ENCODE peak calls at places on chromosomes 11 and 22, in nine cellular contexts. One of them, this sample, is unnamed. For H3K27me3 and H3K9me3, the result is how much of the 10 kb centered on the place peaks cover.

GRCh38 chr11:28702450-28702790 is 594.2 kb downstream of the METTL15 start:
- DNase-seq in MM.1S: no peak
- DNase-seq in lower lobe of right lung: no peak
- DNase-seq in colonic mucosa: no peak
- DNase-seq in pancreas: no peak
- DNase-seq in Caco-2: no peak
- DNase-seq in cardiac muscle cell: no peak
- DNase-seq in WERI-Rb-1: no peak
- DNase-seq in heart right ventricle: no peak
- DNase-seq in this sample: no peak

GRCh38 chr11:119872911-119873310 is 143.9 kb upstream of the NECTIN1 start:
- DNase-seq in colonic mucosa: no peak
- DNase-seq in pancreas: no peak
- DNase-seq in MM.1S: no peak
- DNase-seq in cardiac muscle cell: no peak
- DNase-seq in WERI-Rb-1: no peak
- DNase-seq in heart right ventricle: no peak
- DNase-seq in Caco-2: no peak
- DNase-seq in lower lobe of right lung: no peak
- DNase-seq in this sample: no peak

GRCh38 chr22:48782817-48783511 is 1044.7 kb downstream of the BRD1 start:
- DNase-seq in colonic mucosa: no peak
- DNase-seq in pancreas: no peak
- DNase-seq in cardiac muscle cell: no peak
- DNase-seq in heart right ventricle: no peak
- DNase-seq in WERI-Rb-1: peak
- DNase-seq in lower lobe of right lung: no peak
- DNase-seq in Caco-2: no peak
- DNase-seq in MM.1S: no peak
- DNase-seq in this sample: no peak

GRCh38 chr11:123587044-123587443 is 67.4 kb downstream of the SCN3B start:
- DNase-seq in MM.1S: no peak
- DNase-seq in colonic mucosa: no peak
- DNase-seq in Caco-2: no peak
- DNase-seq in lower lobe of right lung: no peak
- DNase-seq in cardiac muscle cell: no peak
- DNase-seq in WERI-Rb-1: no peak
- DNase-seq in pancreas: no peak
- DNase-seq in heart right ventricle: no peak
- DNase-seq in this sample: no peak

GRCh38 chr11:34147581-34147980 is 42.2 kb downstream of the NAT10 start:
- DNase-seq in pancreas: no peak
- DNase-seq in Caco-2: no peak
- DNase-seq in colonic mucosa: no peak
- DNase-seq in MM.1S: no peak
- DNase-seq in cardiac muscle cell: no peak
- DNase-seq in WERI-Rb-1: no peak
- DNase-seq in heart right ventricle: no peak
- DNase-seq in lower lobe of right lung: peak
- DNase-seq in this sample: no peak

GRCh38 chr11:60842688-60843605 is 1.0 kb downstream of the CCDC86 start:
- DNase-seq in MM.1S: no peak
- DNase-seq in Caco-2: no peak
- DNase-seq in WERI-Rb-1: no peak
- DNase-seq in cardiac muscle cell: no peak
- DNase-seq in heart right ventricle: no peak
- DNase-seq in lower lobe of right lung: no peak
- DNase-seq in pancreas: no peak
- DNase-seq in colonic mucosa: peak
- DNase-seq in this sample: no peak

GRCh38 chr22:44200855-44201550 is 20.3 kb downstream of the PARVG start:
- DNase-seq in Caco-2: no peak
- DNase-seq in lower lobe of right lung: no peak
- DNase-seq in colonic mucosa: no peak
- DNase-seq in heart right ventricle: no peak
- DNase-seq in MM.1S: no peak
- DNase-seq in pancreas: no peak
- DNase-seq in WERI-Rb-1: no peak
- DNase-seq in cardiac muscle cell: no peak
- DNase-seq in this sample: no peak

GRCh38 chr11:45319077-45319476 is 32.9 kb upstream of the SYT13 start:
- DNase-seq in cardiac muscle cell: no peak
- DNase-seq in heart right ventricle: no peak
- DNase-seq in WERI-Rb-1: no peak
- DNase-seq in Caco-2: no peak
- DNase-seq in lower lobe of right lung: no peak
- DNase-seq in MM.1S: no peak
- DNase-seq in colonic mucosa: no peak
- DNase-seq in pancreas: no peak
- DNase-seq in this sample: no peak

GRCh38 chr22:31120230-31120629 is 2.5 kb upstream of the INPP5J start:
- DNase-seq in WERI-Rb-1: no peak
- DNase-seq in colonic mucosa: no peak
- DNase-seq in lower lobe of right lung: no peak
- DNase-seq in Caco-2: no peak
- DNase-seq in pancreas: no peak
- DNase-seq in cardiac muscle cell: no peak
- DNase-seq in heart right ventricle: no peak
- DNase-seq in MM.1S: no peak
- DNase-seq in this sample: no peak

GRCh38 chr22:31122196-31122531 is 602 bp upstream of the INPP5J start:
- DNase-seq in MM.1S: no peak
- DNase-seq in WERI-Rb-1: peak
- DNase-seq in lower lobe of right lung: no peak
- DNase-seq in heart right ventricle: no peak
- DNase-seq in Caco-2: no peak
- DNase-seq in colonic mucosa: no peak
- DNase-seq in cardiac muscle cell: no peak
- DNase-seq in pancreas: no peak
- DNase-seq in this sample: no peak

GRCh38 chr22:31119026-31119717 is 3.6 kb upstream of the INPP5J start:
- DNase-seq in pancreas: no peak
- DNase-seq in MM.1S: no peak
- DNase-seq in lower lobe of right lung: no peak
- DNase-seq in colonic mucosa: no peak
- DNase-seq in Caco-2: no peak
- DNase-seq in heart right ventricle: peak
- DNase-seq in cardiac muscle cell: peak
- DNase-seq in WERI-Rb-1: peak
- DNase-seq in this sample: no peak

GRCh38 chr22:31121403-31121802 is 1.4 kb upstream of the INPP5J start:
- DNase-seq in lower lobe of right lung: no peak
- DNase-seq in colonic mucosa: no peak
- DNase-seq in WERI-Rb-1: no peak
- DNase-seq in heart right ventricle: no peak
- DNase-seq in MM.1S: no peak
- DNase-seq in cardiac muscle cell: no peak
- DNase-seq in pancreas: no peak
- DNase-seq in Caco-2: no peak
- DNase-seq in this sample: no peak

GRCh38 chr22:31120642-31121041 is 2.1 kb upstream of the INPP5J start:
- DNase-seq in cardiac muscle cell: no peak
- DNase-seq in colonic mucosa: no peak
- DNase-seq in lower lobe of right lung: no peak
- DNase-seq in pancreas: no peak
- DNase-seq in Caco-2: no peak
- DNase-seq in WERI-Rb-1: no peak
- DNase-seq in heart right ventricle: no peak
- DNase-seq in MM.1S: no peak
- DNase-seq in this sample: no peak
- H3K27me3 ChIP-seq in cardiac muscle cell: under half
- H3K27me3 ChIP-seq in colonic mucosa: under half
- H3K27me3 ChIP-seq in lower lobe of right lung: under half
- H3K27me3 ChIP-seq in pancreas: under half
- H3K27me3 ChIP-seq in Caco-2: under half
- H3K27me3 ChIP-seq in WERI-Rb-1: under half
- H3K27me3 ChIP-seq in heart right ventricle: under half
- H3K27me3 ChIP-seq in MM.1S: under half
- H3K27me3 ChIP-seq in this sample: under half

GRCh38 chr11:46912526-46913150 is 5.7 kb downstream of the LRP4 start:
- DNase-seq in pancreas: no peak
- DNase-seq in heart right ventricle: no peak
- DNase-seq in WERI-Rb-1: peak
- DNase-seq in MM.1S: no peak
- DNase-seq in cardiac muscle cell: peak
- DNase-seq in colonic mucosa: no peak
- DNase-seq in Caco-2: no peak
- DNase-seq in lower lobe of right lung: no peak
- DNase-seq in this sample: no peak

GRCh38 chr11:46914363-46914762 is 4.0 kb downstream of the LRP4 start:
- DNase-seq in WERI-Rb-1: peak
- DNase-seq in lower lobe of right lung: no peak
- DNase-seq in pancreas: no peak
- DNase-seq in MM.1S: no peak
- DNase-seq in Caco-2: no peak
- DNase-seq in colonic mucosa: no peak
- DNase-seq in heart right ventricle: no peak
- DNase-seq in cardiac muscle cell: peak
- DNase-seq in this sample: no peak

GRCh38 chr11:46916251-46916650 is 2.1 kb downstream of the LRP4 start:
- DNase-seq in MM.1S: no peak
- DNase-seq in colonic mucosa: no peak
- DNase-seq in lower lobe of right lung: no peak
- DNase-seq in WERI-Rb-1: no peak
- DNase-seq in cardiac muscle cell: no peak
- DNase-seq in Caco-2: no peak
- DNase-seq in heart right ventricle: no peak
- DNase-seq in pancreas: no peak
- DNase-seq in this sample: no peak

GRCh38 chr11:46914910-46915309 is 3.4 kb downstream of the LRP4 start:
- DNase-seq in pancreas: no peak
- DNase-seq in lower lobe of right lung: no peak
- DNase-seq in WERI-Rb-1: no peak
- DNase-seq in MM.1S: no peak
- DNase-seq in heart right ventricle: no peak
- DNase-seq in cardiac muscle cell: no peak
- DNase-seq in Caco-2: no peak
- DNase-seq in colonic mucosa: no peak
- DNase-seq in this sample: no peak

GRCh38 chr11:46913484-46913883 is 4.9 kb downstream of the LRP4 start:
- DNase-seq in Caco-2: no peak
- DNase-seq in lower lobe of right lung: no peak
- DNase-seq in cardiac muscle cell: peak
- DNase-seq in MM.1S: no peak
- DNase-seq in colonic mucosa: no peak
- DNase-seq in WERI-Rb-1: no peak
- DNase-seq in heart right ventricle: no peak
- DNase-seq in pancreas: no peak
- DNase-seq in this sample: no peak
- H3K9me3 ChIP-seq in Caco-2: under half
- H3K9me3 ChIP-seq in lower lobe of right lung: under half
- H3K9me3 ChIP-seq in cardiac muscle cell: under half
- H3K9me3 ChIP-seq in MM.1S: under half
- H3K9me3 ChIP-seq in colonic mucosa: under half
- H3K9me3 ChIP-seq in WERI-Rb-1: under half
- H3K9me3 ChIP-seq in heart right ventricle: under half
- H3K9me3 ChIP-seq in pancreas: under half
- H3K9me3 ChIP-seq in this sample: under half

GRCh38 chr22:32199961-32200360 is 4.9 kb downstream of the RFPL2 start:
- DNase-seq in colonic mucosa: no peak
- DNase-seq in lower lobe of right lung: no peak
- DNase-seq in pancreas: no peak
- DNase-seq in MM.1S: no peak
- DNase-seq in cardiac muscle cell: no peak
- DNase-seq in Caco-2: no peak
- DNase-seq in heart right ventricle: no peak
- DNase-seq in WERI-Rb-1: no peak
- DNase-seq in this sample: no peak

GRCh38 chr22:32202539-32203180 is 2.2 kb downstream of the RFPL2 start:
- DNase-seq in Caco-2: peak
- DNase-seq in pancreas: peak
- DNase-seq in colonic mucosa: peak
- DNase-seq in heart right ventricle: peak
- DNase-seq in lower lobe of right lung: peak
- DNase-seq in WERI-Rb-1: peak
- DNase-seq in cardiac muscle cell: peak
- DNase-seq in MM.1S: peak
- DNase-seq in this sample: no peak

GRCh38 chr22:32202161-32202538 is 2.7 kb downstream of the RFPL2 start:
- DNase-seq in pancreas: no peak
- DNase-seq in MM.1S: no peak
- DNase-seq in lower lobe of right lung: no peak
- DNase-seq in colonic mucosa: no peak
- DNase-seq in heart right ventricle: no peak
- DNase-seq in cardiac muscle cell: no peak
- DNase-seq in Caco-2: no peak
- DNase-seq in WERI-Rb-1: no peak
- DNase-seq in this sample: no peak

GRCh38 chr22:32200752-32201151 is 4.1 kb downstream of the RFPL2 start:
- DNase-seq in colonic mucosa: no peak
- DNase-seq in cardiac muscle cell: no peak
- DNase-seq in pancreas: no peak
- DNase-seq in lower lobe of right lung: no peak
- DNase-seq in WERI-Rb-1: no peak
- DNase-seq in heart right ventricle: no peak
- DNase-seq in Caco-2: no peak
- DNase-seq in MM.1S: peak
- DNase-seq in this sample: no peak

DNA sequence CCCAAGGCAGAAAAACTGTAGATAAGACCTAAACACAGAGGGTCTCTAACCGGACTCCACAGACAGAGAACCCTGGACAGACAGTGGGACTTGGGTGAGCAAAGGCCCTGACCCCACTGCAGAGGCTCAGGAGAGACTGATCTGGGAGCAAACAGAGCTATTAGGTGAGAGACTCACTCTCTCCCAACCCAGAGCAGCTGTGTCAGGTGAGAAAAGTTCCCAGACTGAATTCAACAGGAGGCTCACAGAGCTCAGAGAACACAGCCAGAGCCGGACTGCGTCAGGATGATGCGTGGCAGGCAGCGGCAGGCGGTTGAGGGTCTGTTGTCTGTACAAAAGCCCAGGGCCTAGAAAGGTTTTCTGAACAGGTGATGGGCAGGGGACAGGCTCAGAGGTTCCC is 5.5 kb downstream of the RFPL2 start:
- DNase-seq in pancreas: no peak
- DNase-seq in lower lobe of right lung: no peak
- DNase-seq in cardiac muscle cell: no peak
- DNase-seq in MM.1S: no peak
- DNase-seq in heart right ventricle: no peak
- DNase-seq in Caco-2: no peak
- DNase-seq in colonic mucosa: no peak
- DNase-seq in WERI-Rb-1: no peak
- DNase-seq in this sample: no peak
- TF ChIP-seq CTCF in pancreas: no peak
- TF ChIP-seq CTCF in lower lobe of right lung: no peak
- TF ChIP-seq CTCF in cardiac muscle cell: no peak
- TF ChIP-seq CTCF in MM.1S: no peak
- TF ChIP-seq CTCF in heart right ventricle: no peak
- TF ChIP-seq CTCF in Caco-2: no peak
- TF ChIP-seq CTCF in colonic mucosa: no peak
- TF ChIP-seq CTCF in WERI-Rb-1: no peak
- TF ChIP-seq CTCF in this sample: no peak

DNA sequence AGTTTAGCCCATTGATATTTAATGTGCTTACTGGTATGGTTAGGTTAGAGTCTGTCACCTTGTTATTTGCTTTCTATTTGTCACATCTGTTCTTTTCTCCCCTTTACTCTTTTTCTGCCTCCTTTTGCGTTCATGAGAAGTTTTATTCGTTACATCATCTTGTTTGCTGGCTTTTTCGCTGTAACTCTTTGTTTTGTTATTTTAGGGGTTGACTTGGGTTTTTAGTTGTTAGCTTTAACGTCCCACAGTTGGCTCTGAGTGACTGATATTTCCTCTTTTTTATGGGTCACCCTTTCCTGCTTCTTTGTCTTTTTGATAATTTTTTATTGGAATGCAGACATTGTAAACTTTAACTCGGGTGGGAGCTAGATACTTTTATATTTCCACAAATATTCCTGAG is 13.4 kb upstream of the TNNT3 start:
- DNase-seq in WERI-Rb-1: no peak
- DNase-seq in lower lobe of right lung: no peak
- DNase-seq in cardiac muscle cell: no peak
- DNase-seq in pancreas: no peak
- DNase-seq in heart right ventricle: no peak
- DNase-seq in MM.1S: no peak
- DNase-seq in colonic mucosa: no peak
- DNase-seq in Caco-2: no peak
- DNase-seq in this sample: no peak
- H3K27me3 ChIP-seq in WERI-Rb-1: half or more
- H3K27me3 ChIP-seq in lower lobe of right lung: under half
- H3K27me3 ChIP-seq in cardiac muscle cell: under half
- H3K27me3 ChIP-seq in pancreas: under half
- H3K27me3 ChIP-seq in heart right ventricle: under half
- H3K27me3 ChIP-seq in MM.1S: half or more
- H3K27me3 ChIP-seq in colonic mucosa: under half
- H3K27me3 ChIP-seq in Caco-2: under half
- H3K27me3 ChIP-seq in this sample: under half

This sample was measured in AG04450.